ENCODE peak calls at places on chromosomes 3 and 15, in six cellular contexts. A, I, G, J, X and S are unnamed samples.
A peak's percentile ranks its signal among the peaks of the same experiment; 100 is the strongest.

GRCh38 chr15:28975766-28976179 is 90.0 kb downstream of the APBA2 start:
- DNase-seq in X (peak; percentile 62), A (peak; percentile 76), I (peak; percentile 66), J (peak; percentile 43), G (peak; percentile 70), S (no peak)

GRCh38 chr3:186247821-186248814 is 113.9 kb downstream of the DGKG start:
- DNase-seq in A (no peak), J (peak; percentile 40), X (no peak), G (peak; percentile 7), I (no peak), S (no peak)

GRCh38 chr15:101046826-101047225 is 127.7 kb downstream of the LRRK1 start:
- DNase-seq in A (no peak), I (no peak), G (no peak), X (peak; percentile 17), J (no peak), S (peak; percentile 7)

GRCh38 chr3:169865176-169865800 is 4.4 kb downstream of the LRRC31 start:
- DNase-seq in I (no peak), A (no peak), G (no peak), X (no peak), J (no peak), S (no peak)

GRCh38 chr3:122785231-122785630 is 8.4 kb downstream of the HSPBAP1 start:
- DNase-seq in G (no peak), I (no peak), X (no peak), A (no peak), J (no peak), S (no peak)

GRCh38 chr3:135801018-135801417 is 164.5 kb upstream of the PPP2R3A start:
- DNase-seq in I (no peak), G (no peak), X (no peak), A (no peak), J (no peak), S (no peak)

GRCh38 chr3:877001-877400 is 215.8 kb upstream of the CNTN6 start:
- DNase-seq in G (no peak), J (peak; percentile 59), I (no peak), X (no peak), A (no peak), S (no peak)

GRCh38 chr3:171267089-171267488 is 193.1 kb downstream of the TNIK start:
- DNase-seq in A (no peak), X (no peak), J (no peak), G (no peak), I (no peak), S (no peak)

GRCh38 chr3:69290006-69290405 is 95.9 kb downstream of the FRMD4B start:
- DNase-seq in I (no peak), X (no peak), G (no peak), J (peak; percentile 19), A (no peak), S (no peak)

GRCh38 chr3:113744941-113745272 is 1.1 kb downstream of the NAA50 start:
- DNase-seq in J (no peak), A (no peak), G (no peak), I (no peak), X (no peak), S (no peak)

GRCh38 chr3:14124223-14124614 is 451 bp downstream of the CHCHD4 start:
- DNase-seq in J (no peak), X (peak; percentile 57), I (peak; percentile 56), G (peak; percentile 66), A (no peak), S (peak; percentile 80)

GRCh38 chr3:173725507-173725906 is 328.0 kb downstream of the NLGN1 start:
- DNase-seq in G (no peak), A (no peak), X (no peak), J (peak; percentile 81), I (no peak), S (no peak)

GRCh38 chr3:100169186-100169585 is 54.9 kb upstream of the FILIP1L start:
- DNase-seq in X (no peak), J (no peak), I (no peak), A (no peak), G (no peak), S (no peak)

GRCh38 chr3:42175841-42176240 is 84.7 kb downstream of the TRAK1 start:
- DNase-seq in G (no peak), X (no peak), J (no peak), I (no peak), A (no peak), S (no peak)

GRCh38 chr3:133282239-133282638 is 117.6 kb upstream of the BFSP2 start:
- DNase-seq in I (no peak), J (peak; percentile 73), A (no peak), G (no peak), X (no peak), S (no peak)

GRCh38 chr3:58404396-58404795 is 29.2 kb downstream of the PDHB start:
- DNase-seq in A (no peak), G (peak; percentile 57), X (no peak), J (peak; percentile 92), I (no peak), S (no peak)

GRCh38 chr15:70557506-70558258 is 205.7 kb downstream of the UACA start:
- DNase-seq in J (no peak), G (no peak), A (no peak), I (no peak), X (peak; percentile 10), S (no peak)

GRCh38 chr3:150365132-150365604 is 42.9 kb upstream of the TSC22D2 start:
- DNase-seq in X (no peak), A (peak; percentile 19), I (no peak), J (peak; percentile 85), G (peak; percentile 55), S (no peak)

GRCh38 chr3:45597166-45597565 is 2.6 kb downstream of the LIMD1 start:
- DNase-seq in I (no peak), A (no peak), X (no peak), J (peak; percentile 81), G (peak; percentile 48), S (peak; percentile 36)

GRCh38 chr3:143105170-143105569 is 14.4 kb upstream of the CHST2 start:
- DNase-seq in J (no peak), I (no peak), X (no peak), G (no peak), A (no peak), S (no peak)

GRCh38 chr3:150447631-150448465 is 39.8 kb downstream of the TSC22D2 start:
- DNase-seq in X (no peak), G (no peak), I (no peak), A (no peak), J (peak; percentile 75), S (no peak)

GRCh38 chr3:149401926-149402310 is 24.5 kb upstream of the TM4SF1 start:
- DNase-seq in I (no peak), A (no peak), X (no peak), G (peak; percentile 34), J (peak; percentile 47), S (no peak)

DNA sequence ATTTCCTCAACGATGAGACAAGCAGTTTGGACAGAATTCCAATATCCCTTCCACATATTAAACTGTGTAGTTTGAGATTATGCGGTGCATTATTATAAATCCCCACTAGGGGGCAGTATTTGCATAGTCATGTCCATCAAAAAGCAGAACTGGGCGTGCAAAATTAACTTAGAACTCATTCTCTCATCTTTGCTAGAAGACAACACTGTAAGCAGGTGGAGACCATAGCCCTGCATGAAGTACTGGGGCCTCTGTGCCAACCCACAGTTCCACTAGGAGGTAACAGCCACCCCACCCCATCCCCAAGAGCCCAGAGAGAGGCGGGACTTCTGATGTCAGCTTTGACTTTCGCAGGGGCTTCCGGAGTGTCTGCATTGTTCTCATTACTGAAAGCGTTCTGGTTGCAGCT is 106.6 kb upstream of the TMC3 start:
- DNase-seq in I (no peak), G (peak; percentile 75), A (peak; percentile 36), X (peak; percentile 45), J (peak; percentile 39), S (no peak)
- TF ChIP-seq CTCF in I (peak; percentile 86), G (peak; percentile 67), A (peak; percentile 79), X (peak; percentile 90), J (peak; percentile 60), S (peak; percentile 78)

GRCh38 chr3:94136133-94136532 is 73.3 kb downstream of the NSUN3 start:
- DNase-seq in X (no peak), G (no peak), A (no peak), I (no peak), J (no peak), S (no peak)

GRCh38 chr3:94137377-94137776 is 74.5 kb downstream of the NSUN3 start:
- DNase-seq in J (peak; percentile 44), A (no peak), G (no peak), I (no peak), X (no peak), S (no peak)

GRCh38 chr3:94130690-94131089 is 67.8 kb downstream of the NSUN3 start:
- DNase-seq in X (no peak), G (no peak), A (no peak), I (no peak), J (no peak), S (no peak)

GRCh38 chr3:94132777-94133176 is 69.9 kb downstream of the NSUN3 start:
- DNase-seq in X (no peak), G (no peak), I (no peak), A (no peak), J (no peak), S (no peak)
- H3K27ac ChIP-seq in X (no peak overlapping the region), G (no peak overlapping the region), I (no peak overlapping the region), A (no peak overlapping the region), J (no peak overlapping the region), S (no peak overlapping the region)

GRCh38 chr15:96337354-96337990 is 7.0 kb downstream of the NR2F2 start:
- DNase-seq in X (no peak), I (no peak), A (no peak), J (peak; percentile 31), G (peak; percentile 45), S (no peak)

GRCh38 chr15:96335429-96335807 is 4.9 kb downstream of the NR2F2 start:
- DNase-seq in G (no peak), X (no peak), J (peak; percentile 68), I (no peak), A (no peak), S (no peak)

GRCh38 chr15:96337991-96338771 is 7.7 kb downstream of the NR2F2 start:
- DNase-seq in J (peak; percentile 63), X (no peak), I (no peak), A (no peak), G (peak; percentile 35), S (no peak)

GRCh38 chr15:96336045-96336642 is 5.6 kb downstream of the NR2F2 start:
- DNase-seq in J (peak; percentile 35), A (no peak), X (no peak), I (no peak), G (no peak), S (no peak)

GRCh38 chr15:96336643-96337353 is 6.3 kb downstream of the NR2F2 start:
- DNase-seq in J (peak; percentile 45), I (no peak), G (peak; percentile 47), X (no peak), A (no peak), S (no peak)
- H3K4me1 ChIP-seq in J (no peaks in the 10 kb centered on the region), I (peaks cover 8% of the 10 kb centered on the region), G (no peaks in the 10 kb centered on the region), X (peaks cover 11% of the 10 kb centered on the region), A (peaks cover 26% of the 10 kb centered on the region), S (peaks cover 17% of the 10 kb centered on the region)

DNA sequence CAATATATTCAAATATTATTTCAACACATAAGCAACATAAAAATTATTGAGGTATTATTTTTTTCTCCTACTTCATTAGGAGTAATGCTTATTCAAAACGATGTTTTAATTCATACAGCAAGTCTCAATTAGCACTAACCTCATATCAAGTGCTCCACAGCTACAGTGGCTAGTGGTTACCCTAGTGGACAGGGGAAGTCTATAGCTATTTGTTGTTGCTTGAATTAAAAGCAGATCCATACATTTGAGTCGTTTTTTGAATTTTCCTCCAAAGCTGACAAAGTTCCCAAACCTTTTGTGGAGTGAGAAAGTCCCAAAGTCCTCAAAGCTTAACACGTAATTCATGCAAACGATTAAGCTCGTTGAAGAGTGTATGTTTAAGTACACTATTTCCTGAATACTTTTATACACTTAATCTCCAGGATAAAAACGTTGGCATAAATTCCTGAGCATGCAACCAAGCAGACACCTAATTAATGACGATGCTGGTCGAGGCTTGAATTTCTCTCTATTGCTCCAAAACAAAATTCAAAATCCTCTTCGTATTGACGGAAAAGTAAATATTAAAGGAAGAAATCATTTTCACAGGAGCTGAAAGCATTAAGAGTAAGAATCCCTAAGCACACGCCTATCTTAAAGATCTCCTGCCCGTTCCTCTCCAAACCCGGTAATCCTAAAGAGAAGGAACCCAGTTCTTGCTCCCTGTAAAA is 984 bp downstream of the VPS13C start:
- DNase-seq in I (no peak), J (no peak), X (no peak), G (peak; percentile 27), A (peak; percentile 15), S (no peak)
- TF ChIP-seq CTCF in I (no peak), J (peak; percentile 31), X (peak; percentile 20), G (no peak), A (peak; percentile 14), S (no peak)